ENCODE peak calls at places on chromosomes 12 and 14, in seven cellular contexts. N is thyroid gland, V is neural progenitor cell, F is MCF 10A, H is lower leg skin, A is esophagus squamous epithelium, L is psoas muscle. Z is an unnamed sample.

GRCh38 chr12:29350080-29350479 is 30.9 kb downstream of the ERGIC2 start:
- DNase-seq in H (no peak), A (no peak), N (no peak), V (no peak), F (peak), L (no peak), Z (peak)

GRCh38 chr12:47874316-47874715 is 30.5 kb downstream of the VDR start:
- DNase-seq in A (no peak), N (no peak), H (no peak), L (no peak), V (no peak), F (no peak), Z (no peak)

GRCh38 chr12:4909734-4910501 is at the start of gene KCNA1:
- DNase-seq in N (peak), H (no peak), L (no peak), F (no peak), A (no peak), V (peak), Z (no peak)

GRCh38 chr14:104206281-104206904 is 68.0 kb downstream of the KIF26A start:
- DNase-seq in A (no peak), V (peak), H (no peak), L (no peak), F (no peak), N (peak), Z (no peak)

GRCh38 chr14:71050227-71050823 is 143.1 kb downstream of the PCNX1 start:
- DNase-seq in H (no peak), N (no peak), L (no peak), F (peak), A (no peak), V (no peak), Z (no peak)

GRCh38 chr14:106039400-106039799 is 513.0 kb downstream of the TMEM121 start:
- DNase-seq in V (no peak), A (no peak), F (peak), N (peak), L (no peak), H (no peak), Z (no peak)

GRCh38 chr12:15601210-15601800 is 187.9 kb downstream of the EPS8 start:
- DNase-seq in A (no peak), N (no peak), F (peak), V (no peak), H (no peak), L (no peak), Z (peak)

GRCh38 chr12:105358789-105359188 is 28.3 kb downstream of the C12orf75 start:
- DNase-seq in N (no peak), L (no peak), F (no peak), H (no peak), A (no peak), V (no peak), Z (no peak)

GRCh38 chr12:10607885-10608458 is 5.4 kb downstream of the MAGOHB start:
- DNase-seq in N (no peak), V (no peak), L (no peak), H (no peak), F (peak), A (no peak), Z (no peak)

GRCh38 chr14:54565236-54566151 is 1.4 kb upstream of the SAMD4A start:
- DNase-seq in L (peak), N (peak), A (peak), H (peak), F (peak), V (peak), Z (peak)

GRCh38 chr14:75905505-75905904 is 76.3 kb downstream of the TGFB3 start:
- DNase-seq in H (peak), F (no peak), N (peak), A (no peak), V (no peak), L (no peak), Z (no peak)

GRCh38 chr14:99265571-99265970 is 6.4 kb downstream of the BCL11B start:
- DNase-seq in F (no peak), H (no peak), L (no peak), V (no peak), A (no peak), N (no peak), Z (no peak)

GRCh38 chr12:75658826-75659823 is 147.7 kb upstream of the KRR1 start:
- DNase-seq in A (no peak), N (no peak), L (no peak), V (no peak), H (no peak), F (peak), Z (peak)

GRCh38 chr14:67820428-67820881 is 876 bp downstream of the RAD51B start:
- DNase-seq in F (peak), N (peak), A (no peak), H (no peak), L (no peak), V (peak), Z (no peak)

GRCh38 chr14:73792476-73792875 is 59.2 kb upstream of the PTGR2 start:
- DNase-seq in V (peak), L (no peak), F (no peak), N (no peak), A (no peak), H (no peak), Z (no peak)

GRCh38 chr12:47736877-47737676 is 11.8 kb upstream of the ENDOU start:
- DNase-seq in F (peak), H (peak), V (no peak), L (peak), A (no peak), N (peak), Z (no peak)

GRCh38 chr12:120674172-120674571 is 12.8 kb upstream of the MLEC start:
- DNase-seq in H (no peak), V (no peak), F (no peak), N (no peak), A (no peak), L (no peak), Z (no peak)

GRCh38 chr12:116520801-116521471 is 38.2 kb upstream of the MAP1LC3B2 start:
- DNase-seq in A (no peak), V (no peak), F (peak), N (no peak), H (no peak), L (no peak), Z (peak)

GRCh38 chr14:93937519-93937918 is 10.4 kb downstream of the FAM181A start:
- DNase-seq in L (peak), F (peak), N (no peak), V (no peak), H (peak), A (no peak), Z (no peak)

GRCh38 chr14:51822499-51822898 is 37.9 kb upstream of the GNG2 start:
- DNase-seq in L (no peak), F (no peak), N (no peak), A (no peak), H (no peak), V (no peak), Z (no peak)

GRCh38 chr12:88998421-88998820 is 353.9 kb downstream of the DUSP6 start:
- DNase-seq in L (no peak), V (no peak), F (peak), H (no peak), N (no peak), A (no peak), Z (peak)

GRCh38 chr12:22238211-22238610 is 96.3 kb downstream of the ST8SIA1 start:
- DNase-seq in A (no peak), N (no peak), V (no peak), H (no peak), F (no peak), L (no peak), Z (no peak)

GRCh38 chr12:86367137-86367536 is 110.9 kb upstream of the MGAT4C start:
- DNase-seq in L (no peak), A (no peak), V (no peak), H (no peak), F (no peak), N (no peak), Z (no peak)

GRCh38 chr12:60191676-60192359 is 596.0 kb downstream of the SLC16A7 start:
- DNase-seq in N (no peak), L (no peak), F (no peak), V (no peak), H (no peak), A (no peak), Z (no peak)

GRCh38 chr14:20415723-20416622 is 2.7 kb upstream of the TEP1 start:
- DNase-seq in V (peak), N (peak), L (no peak), A (no peak), F (peak), H (peak), Z (no peak)

GRCh38 chr12:78797201-78797931 is 67.2 kb upstream of the SYT1 start:
- DNase-seq in H (no peak), L (no peak), N (no peak), A (no peak), F (peak), V (no peak), Z (no peak)

GRCh38 chr14:54591461-54592245 is 24.7 kb downstream of the SAMD4A start:
- DNase-seq in A (no peak), N (no peak), V (no peak), L (no peak), F (peak), H (no peak), Z (no peak)

GRCh38 chr12:50033317-50033679 is 8.0 kb upstream of the RACGAP1 start:
- DNase-seq in A (no peak), V (no peak), L (no peak), F (no peak), N (no peak), H (no peak), Z (no peak)

GRCh38 chr12:52205584-52206308 is 13.9 kb upstream of the KRT80 start:
- DNase-seq in N (no peak), A (no peak), F (no peak), H (no peak), V (no peak), L (no peak), Z (no peak)

GRCh38 chr14:61439779-61440418 is 118.5 kb downstream of the PRKCH start:
- DNase-seq in L (no peak), F (no peak), N (no peak), H (no peak), A (no peak), V (no peak), Z (no peak)

GRCh38 chr12:32644455-32644854 is 34.6 kb upstream of the DNM1L start:
- DNase-seq in A (no peak), N (no peak), V (no peak), H (no peak), L (no peak), F (no peak), Z (no peak)

DNA sequence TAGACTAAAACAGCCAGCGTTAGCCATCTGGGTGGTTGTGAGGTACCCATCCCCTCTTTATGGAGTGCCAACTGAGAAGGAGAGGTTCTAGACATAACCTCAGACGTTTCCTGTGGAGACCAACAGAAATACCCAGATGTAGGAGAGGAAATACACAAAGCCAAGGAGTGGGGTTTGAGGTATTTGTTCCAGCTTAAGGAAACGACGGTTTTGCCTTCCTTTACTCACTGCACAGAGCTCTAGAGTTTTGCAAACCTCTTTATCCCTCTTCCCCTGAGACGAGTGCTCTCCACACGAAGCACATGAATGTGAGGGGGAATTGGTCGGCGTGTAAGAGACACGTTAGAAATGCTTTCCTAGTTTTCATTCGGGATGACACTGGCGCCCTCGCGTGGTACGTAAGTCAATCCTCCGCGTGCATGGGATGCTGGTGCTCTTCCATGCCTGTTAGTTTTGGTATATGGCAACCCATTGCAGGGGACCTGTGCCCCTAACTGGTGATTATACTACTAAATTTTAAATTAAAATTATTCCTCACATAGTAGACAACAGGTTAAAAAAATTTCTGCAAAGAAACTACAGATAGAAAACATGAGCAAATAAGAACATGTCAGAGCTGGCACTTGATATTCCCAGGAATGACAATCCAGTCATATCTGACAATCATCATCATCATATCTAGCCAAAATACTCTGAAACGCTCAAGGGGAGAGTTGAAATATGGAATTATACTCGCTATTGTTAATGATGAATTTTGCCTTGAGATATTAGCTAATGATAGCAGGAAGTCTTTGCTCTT is 121.7 kb downstream of the PPM1H start:
- DNase-seq in F (peak), A (no peak), L (peak), N (peak), V (peak), H (peak), Z (peak)
- TF ChIP-seq CTCF in F (peak), A (peak), L (peak), N (peak), V (peak), H (no peak), Z (peak)

GRCh38 chr14:32968972-32969544 is 30.4 kb downstream of the NPAS3 start:
- DNase-seq in H (no peak), L (no peak), A (no peak), V (no peak), N (no peak), F (no peak), Z (no peak)
- TF ChIP-seq CTCF in H (no peak), L (no peak), A (no peak), V (no peak), N (no peak), F (no peak), Z (no peak)

DNA sequence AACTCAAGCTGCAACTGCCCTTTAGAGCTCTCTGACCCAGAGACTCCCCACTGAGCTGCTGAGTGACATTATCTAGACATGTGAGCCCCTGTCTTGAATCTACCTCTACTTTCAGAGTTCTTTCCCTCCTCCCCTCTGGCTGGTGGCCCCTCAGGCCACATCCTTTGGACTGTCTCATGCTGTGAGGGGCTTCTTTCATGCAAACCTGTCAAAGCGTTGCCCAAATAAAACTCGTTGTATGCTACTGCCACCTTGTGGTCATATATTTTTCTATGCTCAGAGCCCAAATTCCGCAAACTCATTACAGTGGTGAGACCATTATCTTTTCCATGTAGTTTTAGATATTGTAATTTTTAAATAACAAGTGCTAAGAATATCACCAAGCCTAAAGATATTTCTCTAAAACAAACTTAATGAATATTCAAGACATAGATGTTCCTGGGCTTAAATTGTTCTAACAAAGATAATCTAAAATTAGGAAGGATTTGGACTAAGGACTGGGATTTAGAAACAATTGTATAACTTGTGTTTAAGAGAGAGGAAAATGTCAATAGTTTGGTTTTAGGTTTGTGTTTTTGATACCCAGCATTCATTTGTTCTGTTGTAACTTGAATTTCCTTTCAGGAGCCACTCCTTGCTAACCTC is 338.0 kb downstream of the AACS start:
- DNase-seq in V (peak), A (no peak), F (peak), N (no peak), H (no peak), L (no peak), Z (no peak)
- TF ChIP-seq CTCF in V (peak), A (peak), F (peak), N (no peak), H (no peak), L (peak), Z (peak)

GRCh38 chr12:95074766-95075165 is 1.3 kb upstream of the NR2C1 start:
- DNase-seq in F (no peak), N (no peak), V (no peak), H (no peak), A (no peak), L (no peak), Z (no peak)
- TF ChIP-seq CTCF in F (no peak), N (no peak), V (no peak), H (no peak), A (no peak), L (no peak), Z (no peak)

DNA sequence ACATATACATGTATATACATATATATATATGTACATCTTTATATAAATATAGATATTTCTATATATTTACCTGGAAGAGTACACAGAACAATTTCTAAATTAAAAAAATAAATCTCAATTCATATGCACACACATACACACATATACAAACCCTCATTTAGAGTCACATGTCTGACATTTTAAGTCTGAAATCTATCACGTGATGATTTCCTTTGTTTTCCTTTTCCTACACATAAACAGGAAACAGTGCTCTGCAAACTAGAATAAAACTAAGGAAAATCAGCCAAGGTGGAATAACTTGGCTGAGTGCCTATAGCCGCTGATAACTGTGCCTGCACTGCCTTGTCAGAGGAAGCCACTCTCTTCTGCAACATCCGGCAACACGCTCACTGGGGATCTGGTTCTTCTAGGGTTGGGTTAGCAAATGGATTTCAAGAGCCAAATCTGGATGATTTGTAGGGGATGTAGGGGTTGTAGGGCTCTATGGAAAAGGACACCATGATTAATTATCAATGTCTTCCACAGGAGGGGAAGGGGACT is 480.7 kb downstream of the TMEM132D start:
- DNase-seq in F (no peak), A (no peak), H (no peak), N (no peak), L (no peak), V (no peak), Z (no peak)
- TF ChIP-seq CTCF in F (no peak), A (no peak), H (no peak), N (no peak), L (no peak), V (no peak), Z (no peak)

GRCh38 chr14:22164616-22165015 is 424.4 kb downstream of the DAD1 start:
- DNase-seq in V (no peak), N (no peak), H (no peak), F (no peak), A (no peak), L (no peak), Z (no peak)

GRCh38 chr14:22159968-22160367 is 429.1 kb downstream of the DAD1 start:
- DNase-seq in L (no peak), H (no peak), V (no peak), A (no peak), N (no peak), F (no peak), Z (no peak)

GRCh38 chr14:22158560-22158959 is 430.5 kb downstream of the DAD1 start:
- DNase-seq in N (no peak), F (no peak), L (no peak), H (no peak), V (no peak), A (no peak), Z (no peak)

GRCh38 chr14:22159049-22159448 is 430.0 kb downstream of the DAD1 start:
- DNase-seq in V (no peak), H (no peak), L (no peak), N (no peak), A (no peak), F (peak), Z (no peak)

GRCh38 chr14:22163051-22163450 is 426.0 kb downstream of the DAD1 start:
- DNase-seq in H (no peak), F (peak), L (no peak), N (no peak), V (peak), A (no peak), Z (no peak)
- TF ChIP-seq CTCF in H (no peak), F (peak), L (no peak), N (no peak), V (peak), A (no peak), Z (no peak)

GRCh38 chr12:112468041-112468440 is 49.3 kb downstream of the PTPN11 start:
- DNase-seq in V (no peak), F (no peak), L (no peak), N (no peak), A (no peak), H (no peak), Z (no peak)

GRCh38 chr12:112473056-112473455 is 54.3 kb downstream of the PTPN11 start:
- DNase-seq in H (no peak), V (peak), N (no peak), L (no peak), F (no peak), A (no peak), Z (no peak)
- TF ChIP-seq CTCF in H (no peak), V (peak), N (no peak), L (no peak), F (peak), A (no peak), Z (peak)

GRCh38 chr14:32933943-32934890 is 4.5 kb upstream of the NPAS3 start:
- DNase-seq in F (no peak), L (peak), H (no peak), A (no peak), V (peak), N (no peak), Z (no peak)
- TF ChIP-seq CTCF in F (no peak), L (no peak), H (no peak), A (no peak), V (no peak), N (no peak), Z (no peak)

GRCh38 chr12:6919588-6919987 is 5.2 kb downstream of the ENO2 start:
- DNase-seq in N (no peak), L (no peak), V (no peak), F (no peak), H (no peak), A (no peak), Z (no peak)
- TF ChIP-seq CTCF in N (no peak), L (no peak), V (no peak), F (no peak), H (no peak), A (no peak), Z (no peak)

GRCh38 chr14:39581474-39581873 is 149.2 kb upstream of the FBXO33 start:
- DNase-seq in L (no peak), V (no peak), A (no peak), N (no peak), F (peak), H (no peak), Z (no peak)
- TF ChIP-seq CTCF in L (peak), V (peak), A (no peak), N (no peak), F (peak), H (no peak), Z (no peak)